ENCODE peak calls at places on chromosomes 6 and 20, in four cellular contexts. J, H, O and I are unnamed samples.

GRCh38 chr20:33649201-33649631 is 12.9 kb upstream of the C20orf144 start:
- DNase-seq in J (no peak), H (no peak), O (no peak), I (no peak)

GRCh38 chr20:41604002-41604401 is 14.2 kb downstream of the CHD6 start:
- DNase-seq in J (no peak), H (no peak), O (no peak), I (no peak)

GRCh38 chr20:5085380-5085779 is 34.4 kb downstream of the PCNA start:
- DNase-seq in J (no peak), H (no peak), O (no peak), I (no peak)

GRCh38 chr6:42369568-42369967 is 82.2 kb downstream of the TRERF1 start:
- DNase-seq in J (no peak), H (no peak), O (no peak), I (peak; percentile 61)

GRCh38 chr6:56827908-56828649 is 126.8 kb upstream of the BEND6 start:
- DNase-seq in J (no peak), H (no peak), O (no peak), I (no peak)

GRCh38 chr20:56285496-56285895 is 37.0 kb downstream of the MC3R start:
- DNase-seq in J (no peak), H (no peak), O (no peak), I (no peak)

GRCh38 chr6:37861452-37861851 is 41.9 kb downstream of the ZFAND3 start:
- DNase-seq in J (no peak), H (no peak), O (no peak), I (no peak)

GRCh38 chr20:59723607-59724456 is 119.5 kb downstream of the PHACTR3 start:
- DNase-seq in J (no peak), H (no peak), O (no peak), I (no peak)

GRCh38 chr6:36779227-36779626 is 60.0 kb downstream of the CPNE5 start:
- DNase-seq in J (no peak), H (no peak), O (no peak), I (no peak)

GRCh38 chr6:111329882-111330633 is 153.0 kb downstream of the REV3L start:
- DNase-seq in J (no peak), H (no peak), O (no peak), I (no peak)

GRCh38 chr6:26351544-26351953 is 13.4 kb upstream of the BTN3A2 start:
- DNase-seq in J (peak; percentile 76), H (peak; percentile 95), O (peak; percentile 89), I (peak; percentile 58)

GRCh38 chr6:170034294-170034693 is 256.6 kb downstream of the DLL1 start:
- DNase-seq in J (no peak), H (no peak), O (no peak), I (no peak)

GRCh38 chr20:8860011-8860495 is 208.8 kb upstream of the PLCB4 start:
- DNase-seq in J (no peak), H (no peak), O (no peak), I (no peak)

GRCh38 chr6:43981363-43981990 is 145.8 kb downstream of the MRPL14 start:
- DNase-seq in J (no peak), H (no peak), O (no peak), I (no peak)

GRCh38 chr20:25553819-25554296 is 31.5 kb downstream of the NINL start:
- DNase-seq in J (no peak), H (peak; percentile 62), O (no peak), I (no peak)

GRCh38 chr20:17681741-17682102 is 320 bp downstream of the RRBP1 start:
- DNase-seq in J (no peak), H (no peak), O (no peak), I (peak; percentile 43)

GRCh38 chr6:46990031-46990644 is 52.0 kb downstream of the ADGRF1 start:
- DNase-seq in J (no peak), H (no peak), O (no peak), I (no peak)

GRCh38 chr20:6769953-6770831 is 2.7 kb downstream of the BMP2 start:
- DNase-seq in J (no peak), H (no peak), O (no peak), I (no peak)

GRCh38 chr20:34390769-34391447 is 27.8 kb downstream of the ITCH start:
- DNase-seq in J (peak; percentile 85), H (peak; percentile 85), O (peak; percentile 84), I (peak; percentile 17)

GRCh38 chr20:63102720-63103375 is 96.1 kb upstream of the BHLHE23 start:
- DNase-seq in J (no peak), H (no peak), O (no peak), I (no peak)

GRCh38 chr6:154156135-154156948 is 117.3 kb downstream of the OPRM1 start:
- DNase-seq in J (peak; percentile 52), H (peak; percentile 30), O (peak; percentile 8), I (peak; percentile 18)

GRCh38 chr6:25370175-25371036 is 91.2 kb downstream of the CARMIL1 start:
- DNase-seq in J (no peak), H (no peak), O (no peak), I (no peak)

GRCh38 chr6:83867527-83868161 is 8.2 kb downstream of the CYB5R4 start:
- DNase-seq in J (peak; percentile 21), H (no peak), O (peak; percentile 95), I (peak; percentile 78)

GRCh38 chr20:47535088-47535487 is 33.4 kb downstream of the NCOA3 start:
- DNase-seq in J (no peak), H (peak; percentile 41), O (no peak), I (no peak)

GRCh38 chr20:49395183-49395582 is 87.3 kb downstream of the KCNB1 start:
- DNase-seq in J (no peak), H (no peak), O (no peak), I (no peak)

GRCh38 chr6:127191716-127192115 is 73.2 kb downstream of the RSPO3 start:
- DNase-seq in J (no peak), H (no peak), O (no peak), I (no peak)

GRCh38 chr20:45878076-45878731 is 2.8 kb upstream of the ZSWIM1 start:
- DNase-seq in J (no peak), H (no peak), O (no peak), I (peak; percentile 56)

GRCh38 chr20:62219992-62220665 is at the start of gene HRH3:
- DNase-seq in J (no peak), H (peak; percentile 41), O (no peak), I (peak; percentile 97)

GRCh38 chr20:46803446-46804020 is 91.1 kb upstream of the EYA2 start:
- DNase-seq in J (no peak), H (no peak), O (no peak), I (no peak)

GRCh38 chr6:36954262-36954931 is at the start of gene PI16:
- DNase-seq in J (no peak), H (no peak), O (no peak), I (peak; percentile 76)

GRCh38 chr6:33622456-33623431 is 1.6 kb downstream of the ITPR3 start:
- DNase-seq in J (no peak), H (no peak), O (no peak), I (peak; percentile 55)

GRCh38 chr6:25138024-25138696 is 141.0 kb upstream of the CARMIL1 start:
- DNase-seq in J (no peak), H (no peak), O (peak; percentile 12), I (no peak)

GRCh38 chr6:27145731-27146455 is 101.6 kb upstream of the PRSS16 start:
- DNase-seq in J (peak; percentile 90), H (peak; percentile 43), O (peak; percentile 73), I (no peak)

GRCh38 chr20:13458860-13459451 is 179.8 kb downstream of the TASP1 start:
- DNase-seq in J (peak; percentile 13), H (peak; percentile 61), O (peak; percentile 28), I (peak; percentile 51)

GRCh38 chr6:88449770-88450169 is 283.6 kb upstream of the CNR1 start:
- DNase-seq in J (no peak), H (no peak), O (no peak), I (no peak)

GRCh38 chr20:53857723-53858236 is 212.6 kb downstream of the BCAS1 start:
- DNase-seq in J (no peak), H (no peak), O (no peak), I (peak; percentile 47)

GRCh38 chr20:35697696-35698297 is 1.4 kb downstream of the NFS1 start:
- DNase-seq in J (no peak), H (peak; percentile 58), O (no peak), I (no peak)

GRCh38 chr20:5195655-5196054 is 68.8 kb downstream of the CDS2 start:
- DNase-seq in J (no peak), H (no peak), O (no peak), I (no peak)

GRCh38 chr6:113644861-113645575 is 212.1 kb upstream of the MARCKS start:
- DNase-seq in J (peak; percentile 40), H (peak; percentile 31), O (no peak), I (no peak)

GRCh38 chr6:157531169-157531985 is 150.4 kb downstream of the ZDHHC14 start:
- DNase-seq in J (no peak), H (peak; percentile 100), O (no peak), I (no peak)
- TF ChIP-seq TCF7L2 in J (no peak), H (no peak), O (no peak), I (no peak)

GRCh38 chr20:2692886-2693285 is 306 bp downstream of the EBF4 start:
- DNase-seq in J (no peak), H (no peak), O (no peak), I (no peak)

GRCh38 chr20:2691127-2691526 is 1.5 kb upstream of the EBF4 start:
- DNase-seq in J (no peak), H (no peak), O (no peak), I (no peak)

GRCh38 chr20:2690718-2691117 is 1.9 kb upstream of the EBF4 start:
- DNase-seq in J (no peak), H (no peak), O (no peak), I (no peak)

GRCh38 chr20:2692036-2692885 is at the start of gene EBF4:
- DNase-seq in J (no peak), H (no peak), O (no peak), I (peak; percentile 22)

DNA sequence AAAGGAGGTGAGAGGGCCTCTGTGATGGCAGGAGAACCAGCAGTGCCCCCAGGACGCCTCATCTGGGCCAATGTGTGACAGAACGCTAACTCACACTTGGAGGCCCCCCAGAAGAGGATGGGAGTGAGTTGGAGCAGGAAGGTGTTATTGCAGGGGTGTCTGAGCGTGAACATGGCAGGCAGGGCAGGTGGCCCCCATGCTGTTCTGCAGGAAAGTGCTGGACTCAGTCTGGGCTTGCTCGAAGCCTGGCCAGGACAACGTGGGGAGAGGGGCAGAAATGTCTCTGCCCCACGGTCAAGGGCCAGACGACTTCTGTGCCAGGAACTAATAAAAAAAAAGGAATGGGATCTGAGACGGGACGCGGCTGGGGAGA is 931 bp upstream of the EBF4 start:
- DNase-seq in J (no peak), H (no peak), O (no peak), I (no peak)
- TF ChIP-seq TCF7L2 in J (no peak), H (no peak), O (no peak), I (no peak)

GRCh38 chr6:69279805-69280204 is 517.0 kb downstream of the LMBRD1 start:
- DNase-seq in J (no peak), H (no peak), O (no peak), I (no peak)
- TF ChIP-seq TCF7L2 in J (no peak), H (no peak), O (no peak), I (no peak)

GRCh38 chr20:51156041-51156795 is 133.3 kb upstream of the KCNG1 start:
- DNase-seq in J (no peak), H (no peak), O (no peak), I (no peak)
- TF ChIP-seq TCF7L2 in J (no peak), H (no peak), O (no peak), I (no peak)

DNA sequence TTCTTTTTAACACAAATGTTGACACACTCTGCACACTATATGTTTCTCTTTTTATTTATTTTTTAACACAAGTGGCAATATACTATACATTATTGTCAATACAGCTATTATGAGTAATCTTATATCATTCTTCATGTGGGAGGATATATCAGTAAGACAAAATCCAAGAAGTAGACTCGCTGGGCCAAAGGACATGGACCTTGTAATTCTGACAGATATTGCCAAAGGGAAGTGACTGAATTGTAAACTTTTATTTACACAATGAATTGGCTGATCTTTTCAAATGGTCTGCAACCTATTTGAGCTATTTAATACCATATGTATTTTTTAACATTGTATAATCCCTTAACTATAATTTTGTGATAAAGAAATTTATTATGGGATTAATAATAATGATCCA is 56.0 kb downstream of the CCDC170 start:
- DNase-seq in J (no peak), H (no peak), O (no peak), I (no peak)
- TF ChIP-seq TCF7L2 in J (no peak), H (no peak), O (no peak), I (no peak)